ENCODE peak calls at places on chromosomes 11 and 22, in eight cellular contexts. One of them, this sample, is unnamed.

GRCh38 chr11:26276798-26277424 is 55.0 kb upstream of the ANO3 start:
- DNase-seq in cardiac muscle cell: peak
- DNase-seq in CD4-positive, CD25-positive, alpha-beta regulatory T cell: peak
- DNase-seq in A673: peak
- DNase-seq in OCI-LY7: peak
- DNase-seq in tibial nerve: peak
- DNase-seq in body of pancreas: peak
- DNase-seq in CD8-positive, alpha-beta memory T cell: no peak
- DNase-seq in this sample: peak

GRCh38 chr22:24954114-24954463 is 1.6 kb downstream of the KIAA1671 start:
- DNase-seq in cardiac muscle cell: no peak
- DNase-seq in CD4-positive, CD25-positive, alpha-beta regulatory T cell: no peak
- DNase-seq in A673: no peak
- DNase-seq in OCI-LY7: no peak
- DNase-seq in tibial nerve: no peak
- DNase-seq in body of pancreas: no peak
- DNase-seq in CD8-positive, alpha-beta memory T cell: no peak
- DNase-seq in this sample: no peak

GRCh38 chr11:70525006-70525405 is 126.7 kb downstream of the CTTN start:
- DNase-seq in cardiac muscle cell: no peak
- DNase-seq in CD4-positive, CD25-positive, alpha-beta regulatory T cell: no peak
- DNase-seq in A673: no peak
- DNase-seq in OCI-LY7: no peak
- DNase-seq in tibial nerve: no peak
- DNase-seq in body of pancreas: no peak
- DNase-seq in CD8-positive, alpha-beta memory T cell: no peak
- DNase-seq in this sample: no peak

GRCh38 chr11:46533396-46534110 is 60.3 kb downstream of the AMBRA1 start:
- DNase-seq in cardiac muscle cell: no peak
- DNase-seq in CD4-positive, CD25-positive, alpha-beta regulatory T cell: no peak
- DNase-seq in A673: no peak
- DNase-seq in OCI-LY7: no peak
- DNase-seq in tibial nerve: no peak
- DNase-seq in body of pancreas: no peak
- DNase-seq in CD8-positive, alpha-beta memory T cell: no peak
- DNase-seq in this sample: no peak

GRCh38 chr11:64656797-64657196 is 65.8 kb downstream of the SLC22A12 start:
- DNase-seq in cardiac muscle cell: peak
- DNase-seq in CD4-positive, CD25-positive, alpha-beta regulatory T cell: no peak
- DNase-seq in A673: no peak
- DNase-seq in OCI-LY7: no peak
- DNase-seq in tibial nerve: no peak
- DNase-seq in body of pancreas: no peak
- DNase-seq in CD8-positive, alpha-beta memory T cell: no peak
- DNase-seq in this sample: no peak

GRCh38 chr11:128848815-128849455 is 18.2 kb downstream of the KCNJ1 start:
- DNase-seq in cardiac muscle cell: peak
- DNase-seq in CD4-positive, CD25-positive, alpha-beta regulatory T cell: peak
- DNase-seq in A673: peak
- DNase-seq in OCI-LY7: peak
- DNase-seq in tibial nerve: peak
- DNase-seq in body of pancreas: peak
- DNase-seq in CD8-positive, alpha-beta memory T cell: peak
- DNase-seq in this sample: no peak

GRCh38 chr11:63683133-63683991 is 2.1 kb downstream of the RTN3 start:
- DNase-seq in cardiac muscle cell: no peak
- DNase-seq in CD4-positive, CD25-positive, alpha-beta regulatory T cell: no peak
- DNase-seq in A673: peak
- DNase-seq in OCI-LY7: no peak
- DNase-seq in tibial nerve: no peak
- DNase-seq in body of pancreas: no peak
- DNase-seq in CD8-positive, alpha-beta memory T cell: no peak
- DNase-seq in this sample: no peak

GRCh38 chr11:117826832-117827231 is 2.3 kb upstream of the FXYD2 start:
- DNase-seq in cardiac muscle cell: no peak
- DNase-seq in CD4-positive, CD25-positive, alpha-beta regulatory T cell: no peak
- DNase-seq in A673: no peak
- DNase-seq in OCI-LY7: no peak
- DNase-seq in tibial nerve: no peak
- DNase-seq in body of pancreas: peak
- DNase-seq in CD8-positive, alpha-beta memory T cell: no peak
- DNase-seq in this sample: no peak

GRCh38 chr22:41925783-41926460 is 684 bp downstream of the TNFRSF13C start:
- DNase-seq in cardiac muscle cell: peak
- DNase-seq in CD4-positive, CD25-positive, alpha-beta regulatory T cell: peak
- DNase-seq in A673: peak
- DNase-seq in OCI-LY7: peak
- DNase-seq in tibial nerve: peak
- DNase-seq in body of pancreas: peak
- DNase-seq in CD8-positive, alpha-beta memory T cell: peak
- DNase-seq in this sample: no peak

GRCh38 chr11:127000291-127000968 is at the start of gene KIRREL3:
- DNase-seq in cardiac muscle cell: peak
- DNase-seq in CD4-positive, CD25-positive, alpha-beta regulatory T cell: no peak
- DNase-seq in A673: peak
- DNase-seq in OCI-LY7: no peak
- DNase-seq in tibial nerve: no peak
- DNase-seq in body of pancreas: no peak
- DNase-seq in CD8-positive, alpha-beta memory T cell: no peak
- DNase-seq in this sample: no peak

GRCh38 chr22:48478124-48478523 is 1349.5 kb downstream of the BRD1 start:
- DNase-seq in cardiac muscle cell: no peak
- DNase-seq in CD4-positive, CD25-positive, alpha-beta regulatory T cell: no peak
- DNase-seq in A673: no peak
- DNase-seq in OCI-LY7: no peak
- DNase-seq in tibial nerve: no peak
- DNase-seq in body of pancreas: no peak
- DNase-seq in CD8-positive, alpha-beta memory T cell: no peak
- DNase-seq in this sample: no peak

GRCh38 chr11:94500181-94500580 is 6.4 kb downstream of the ANKRD49 start:
- DNase-seq in cardiac muscle cell: no peak
- DNase-seq in CD4-positive, CD25-positive, alpha-beta regulatory T cell: no peak
- DNase-seq in A673: no peak
- DNase-seq in OCI-LY7: no peak
- DNase-seq in tibial nerve: no peak
- DNase-seq in body of pancreas: no peak
- DNase-seq in CD8-positive, alpha-beta memory T cell: no peak
- DNase-seq in this sample: no peak

GRCh38 chr11:40716344-40717178 is 742.9 kb downstream of the LRRC4C start:
- DNase-seq in cardiac muscle cell: no peak
- DNase-seq in CD4-positive, CD25-positive, alpha-beta regulatory T cell: no peak
- DNase-seq in A673: no peak
- DNase-seq in OCI-LY7: no peak
- DNase-seq in tibial nerve: no peak
- DNase-seq in body of pancreas: no peak
- DNase-seq in CD8-positive, alpha-beta memory T cell: no peak
- DNase-seq in this sample: no peak

GRCh38 chr11:94583213-94583884 is 16.2 kb downstream of the PIWIL4 start:
- DNase-seq in cardiac muscle cell: no peak
- DNase-seq in CD4-positive, CD25-positive, alpha-beta regulatory T cell: no peak
- DNase-seq in A673: no peak
- DNase-seq in OCI-LY7: no peak
- DNase-seq in tibial nerve: no peak
- DNase-seq in body of pancreas: no peak
- DNase-seq in CD8-positive, alpha-beta memory T cell: no peak
- DNase-seq in this sample: no peak

GRCh38 chr11:91124363-91124762 is 901.5 kb upstream of the CHORDC1 start:
- DNase-seq in cardiac muscle cell: no peak
- DNase-seq in CD4-positive, CD25-positive, alpha-beta regulatory T cell: no peak
- DNase-seq in A673: no peak
- DNase-seq in OCI-LY7: no peak
- DNase-seq in tibial nerve: no peak
- DNase-seq in body of pancreas: no peak
- DNase-seq in CD8-positive, alpha-beta memory T cell: no peak
- DNase-seq in this sample: no peak

GRCh38 chr11:112835556-112835955 is 125.7 kb upstream of the NCAM1 start:
- DNase-seq in cardiac muscle cell: no peak
- DNase-seq in CD4-positive, CD25-positive, alpha-beta regulatory T cell: no peak
- DNase-seq in A673: no peak
- DNase-seq in OCI-LY7: no peak
- DNase-seq in tibial nerve: no peak
- DNase-seq in body of pancreas: no peak
- DNase-seq in CD8-positive, alpha-beta memory T cell: no peak
- DNase-seq in this sample: no peak

GRCh38 chr22:38467438-38467903 is 425 bp upstream of the KDELR3 start:
- DNase-seq in cardiac muscle cell: no peak
- DNase-seq in CD4-positive, CD25-positive, alpha-beta regulatory T cell: no peak
- DNase-seq in A673: no peak
- DNase-seq in OCI-LY7: no peak
- DNase-seq in tibial nerve: no peak
- DNase-seq in body of pancreas: no peak
- DNase-seq in CD8-positive, alpha-beta memory T cell: no peak
- DNase-seq in this sample: no peak

DNA sequence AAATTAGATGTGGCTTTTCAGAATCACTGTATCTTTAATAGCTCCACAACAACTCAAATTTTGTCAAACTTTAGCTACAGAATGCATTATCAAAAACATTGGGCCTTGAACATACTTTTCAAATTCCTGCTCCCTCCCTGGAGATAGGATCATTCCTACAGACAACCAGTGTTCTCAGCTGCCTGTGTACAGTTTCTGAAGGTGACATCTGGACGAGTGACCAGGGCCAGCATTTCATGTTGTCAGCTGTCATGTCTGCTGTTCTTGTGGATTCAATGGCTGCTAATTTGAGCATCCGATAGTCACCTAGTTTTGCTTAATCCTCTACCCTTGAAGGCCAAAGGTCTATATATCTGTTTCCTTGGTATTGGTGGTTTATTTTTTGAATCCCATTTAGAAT is 188.2 kb downstream of the DBX1 start:
- DNase-seq in cardiac muscle cell: no peak
- DNase-seq in CD4-positive, CD25-positive, alpha-beta regulatory T cell: no peak
- DNase-seq in A673: no peak
- DNase-seq in OCI-LY7: no peak
- DNase-seq in tibial nerve: no peak
- DNase-seq in body of pancreas: no peak
- DNase-seq in CD8-positive, alpha-beta memory T cell: no peak
- DNase-seq in this sample: no peak
- H3K27ac ChIP-seq in cardiac muscle cell: peak
- H3K27ac ChIP-seq in CD4-positive, CD25-positive, alpha-beta regulatory T cell: no peak
- H3K27ac ChIP-seq in A673: no peak
- H3K27ac ChIP-seq in OCI-LY7: no peak
- H3K27ac ChIP-seq in tibial nerve: no peak
- H3K27ac ChIP-seq in body of pancreas: no peak
- H3K27ac ChIP-seq in CD8-positive, alpha-beta memory T cell: no peak
- H3K27ac ChIP-seq in this sample: no peak

GRCh38 chr11:61762216-61762615 is 9.8 kb downstream of the MYRF start:
- DNase-seq in cardiac muscle cell: no peak
- DNase-seq in CD4-positive, CD25-positive, alpha-beta regulatory T cell: no peak
- DNase-seq in A673: no peak
- DNase-seq in OCI-LY7: no peak
- DNase-seq in tibial nerve: no peak
- DNase-seq in body of pancreas: no peak
- DNase-seq in CD8-positive, alpha-beta memory T cell: no peak
- DNase-seq in this sample: no peak
- H3K27ac ChIP-seq in cardiac muscle cell: peak
- H3K27ac ChIP-seq in CD4-positive, CD25-positive, alpha-beta regulatory T cell: no peak
- H3K27ac ChIP-seq in A673: no peak
- H3K27ac ChIP-seq in OCI-LY7: no peak
- H3K27ac ChIP-seq in tibial nerve: no peak
- H3K27ac ChIP-seq in body of pancreas: no peak
- H3K27ac ChIP-seq in CD8-positive, alpha-beta memory T cell: no peak
- H3K27ac ChIP-seq in this sample: no peak

GRCh38 chr11:12060385-12060980 is 49.9 kb upstream of the MICAL2 start:
- DNase-seq in cardiac muscle cell: no peak
- DNase-seq in CD4-positive, CD25-positive, alpha-beta regulatory T cell: no peak
- DNase-seq in A673: no peak
- DNase-seq in OCI-LY7: no peak
- DNase-seq in tibial nerve: no peak
- DNase-seq in body of pancreas: no peak
- DNase-seq in CD8-positive, alpha-beta memory T cell: no peak
- DNase-seq in this sample: no peak

GRCh38 chr11:12061851-12062560 is 48.4 kb upstream of the MICAL2 start:
- DNase-seq in cardiac muscle cell: no peak
- DNase-seq in CD4-positive, CD25-positive, alpha-beta regulatory T cell: no peak
- DNase-seq in A673: no peak
- DNase-seq in OCI-LY7: no peak
- DNase-seq in tibial nerve: no peak
- DNase-seq in body of pancreas: no peak
- DNase-seq in CD8-positive, alpha-beta memory T cell: no peak
- DNase-seq in this sample: no peak

GRCh38 chr11:12064136-12064953 is 46.0 kb upstream of the MICAL2 start:
- DNase-seq in cardiac muscle cell: no peak
- DNase-seq in CD4-positive, CD25-positive, alpha-beta regulatory T cell: no peak
- DNase-seq in A673: no peak
- DNase-seq in OCI-LY7: no peak
- DNase-seq in tibial nerve: no peak
- DNase-seq in body of pancreas: no peak
- DNase-seq in CD8-positive, alpha-beta memory T cell: no peak
- DNase-seq in this sample: peak

GRCh38 chr11:12064954-12065280 is 45.5 kb upstream of the MICAL2 start:
- DNase-seq in cardiac muscle cell: no peak
- DNase-seq in CD4-positive, CD25-positive, alpha-beta regulatory T cell: no peak
- DNase-seq in A673: no peak
- DNase-seq in OCI-LY7: no peak
- DNase-seq in tibial nerve: no peak
- DNase-seq in body of pancreas: no peak
- DNase-seq in CD8-positive, alpha-beta memory T cell: no peak
- DNase-seq in this sample: no peak

DNA sequence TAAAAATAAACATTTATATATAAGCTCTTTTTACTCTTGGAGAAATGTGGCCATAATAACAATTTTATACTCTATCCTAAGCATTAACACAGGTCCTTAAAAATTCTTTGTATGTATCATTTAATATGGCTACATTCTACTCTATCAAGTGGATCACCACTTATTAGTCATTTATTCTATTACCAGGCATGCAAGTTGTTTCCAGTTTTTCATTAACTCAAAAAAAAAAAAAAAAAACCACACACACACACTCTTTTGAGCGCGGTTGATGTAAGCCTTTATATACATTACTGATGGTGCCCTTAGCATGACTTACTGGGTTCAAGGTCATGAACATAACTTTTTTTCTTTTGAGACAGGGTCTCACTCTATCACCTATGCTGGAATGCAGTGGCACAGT is 47.1 kb upstream of the MICAL2 start:
- DNase-seq in cardiac muscle cell: no peak
- DNase-seq in CD4-positive, CD25-positive, alpha-beta regulatory T cell: no peak
- DNase-seq in A673: no peak
- DNase-seq in OCI-LY7: no peak
- DNase-seq in tibial nerve: no peak
- DNase-seq in body of pancreas: no peak
- DNase-seq in CD8-positive, alpha-beta memory T cell: no peak
- DNase-seq in this sample: no peak
- H3K27ac ChIP-seq in cardiac muscle cell: no peak
- H3K27ac ChIP-seq in CD4-positive, CD25-positive, alpha-beta regulatory T cell: no peak
- H3K27ac ChIP-seq in A673: no peak
- H3K27ac ChIP-seq in OCI-LY7: no peak
- H3K27ac ChIP-seq in tibial nerve: no peak
- H3K27ac ChIP-seq in body of pancreas: no peak
- H3K27ac ChIP-seq in CD8-positive, alpha-beta memory T cell: no peak
- H3K27ac ChIP-seq in this sample: peak

DNA sequence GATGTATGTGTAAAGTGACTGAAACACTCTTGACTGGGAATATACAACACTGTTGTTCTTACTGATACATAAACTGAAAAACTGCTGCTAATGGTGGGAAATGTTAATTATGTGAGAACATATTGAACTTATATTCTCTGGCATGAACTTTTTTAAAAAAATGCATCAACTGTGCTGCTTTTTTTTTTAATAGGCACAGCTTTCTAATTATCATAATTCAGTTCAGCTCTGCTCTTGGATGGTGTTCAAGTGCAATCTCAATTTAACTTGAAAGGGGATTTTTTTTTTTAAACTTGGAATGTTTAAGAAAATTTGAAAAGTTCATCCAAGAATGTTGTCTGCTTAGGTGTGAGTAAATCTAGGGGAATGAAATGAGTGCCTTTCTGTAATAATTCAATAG is 5.2 kb downstream of the TEAD1 start:
- DNase-seq in cardiac muscle cell: no peak
- DNase-seq in CD4-positive, CD25-positive, alpha-beta regulatory T cell: no peak
- DNase-seq in A673: no peak
- DNase-seq in OCI-LY7: no peak
- DNase-seq in tibial nerve: no peak
- DNase-seq in body of pancreas: no peak
- DNase-seq in CD8-positive, alpha-beta memory T cell: no peak
- DNase-seq in this sample: no peak
- H3K27ac ChIP-seq in cardiac muscle cell: no peak
- H3K27ac ChIP-seq in CD4-positive, CD25-positive, alpha-beta regulatory T cell: no peak
- H3K27ac ChIP-seq in A673: peak
- H3K27ac ChIP-seq in OCI-LY7: no peak
- H3K27ac ChIP-seq in tibial nerve: peak
- H3K27ac ChIP-seq in body of pancreas: peak
- H3K27ac ChIP-seq in CD8-positive, alpha-beta memory T cell: no peak
- H3K27ac ChIP-seq in this sample: peak

This sample was measured in foreskin keratinocyte.